ENCODE peak calls at places on chromosomes 16 and 17, in nine cellular contexts. M is PC-3, T is stomach, Y is MM.1S, D is right lobe of liver, C is testis, A is AG04450, O is cardiac muscle cell, B is brain microvascular endothelial cell. X is an unnamed sample.
A peak's percentile ranks its signal among the peaks of the same experiment; 100 is the strongest.

GRCh38 chr16:75244844-75245758 is 6.3 kb downstream of the BCAR1 start:
- DNase-seq in M (peak; percentile 94), C (peak; percentile 90), T (peak; percentile 94), O (peak; percentile 90), D (peak; percentile 88), A (peak; percentile 96), Y (no peak), B (peak; percentile 96), X (peak; percentile 86)

GRCh38 chr17:35083071-35083470 is 19.6 kb upstream of the RFFL start:
- DNase-seq in T (no peak), D (no peak), M (no peak), A (no peak), C (no peak), B (no peak), O (no peak), Y (no peak), X (no peak)

GRCh38 chr17:10661377-10661906 is 4.3 kb upstream of the MYH3 start:
- DNase-seq in T (no peak), D (no peak), Y (no peak), A (no peak), C (no peak), O (no peak), B (no peak), M (no peak), X (no peak)

GRCh38 chr17:45705123-45706009 is 78.8 kb upstream of the CRHR1 start:
- DNase-seq in T (no peak), D (no peak), O (no peak), M (peak; percentile 99), A (no peak), C (no peak), Y (no peak), B (peak; percentile 4), X (no peak)

GRCh38 chr17:51006601-51007000 is 114.1 kb downstream of the SPAG9 start:
- DNase-seq in A (no peak), D (no peak), Y (no peak), T (no peak), B (peak; percentile 43), C (no peak), M (no peak), O (no peak), X (no peak)

GRCh38 chr16:86575754-86576557 is 2.4 kb upstream of the FOXL1 start:
- DNase-seq in T (peak; percentile 55), O (peak; percentile 96), M (peak; percentile 94), Y (no peak), B (peak; percentile 94), C (peak; percentile 82), A (peak; percentile 95), D (peak; percentile 68), X (no peak)

GRCh38 chr17:75571197-75571884 is 16.3 kb upstream of the MYO15B start:
- DNase-seq in B (peak; percentile 6), M (no peak), A (no peak), T (peak; percentile 48), Y (peak; percentile 52), D (no peak), O (no peak), C (peak; percentile 40), X (no peak)

GRCh38 chr16:56488035-56488434 is 31.8 kb downstream of the BBS2 start:
- DNase-seq in C (no peak), T (no peak), D (no peak), Y (no peak), M (no peak), O (no peak), B (no peak), A (no peak), X (no peak)

GRCh38 chr16:48525201-48526057 is 84.6 kb downstream of the N4BP1 start:
- DNase-seq in T (no peak), D (no peak), M (no peak), C (no peak), B (no peak), O (no peak), Y (no peak), A (no peak), X (no peak)

GRCh38 chr17:44307387-44308186 is 814 bp upstream of the RUNDC3A start:
- DNase-seq in C (peak; percentile 73), D (no peak), A (no peak), B (no peak), O (peak; percentile 85), T (no peak), M (no peak), Y (no peak), X (peak; percentile 68)

GRCh38 chr16:78720416-78720815 is 621.0 kb downstream of the WWOX start:
- DNase-seq in O (no peak), M (no peak), C (no peak), A (no peak), Y (no peak), T (no peak), B (no peak), D (no peak), X (no peak)

GRCh38 chr17:1147664-1148063 is 32.1 kb downstream of the ABR start:
- DNase-seq in M (peak; percentile 80), C (peak; percentile 72), Y (peak; percentile 26), O (peak; percentile 82), T (peak; percentile 81), D (no peak), B (peak; percentile 54), A (no peak), X (no peak)

GRCh38 chr17:42275527-42276358 is 448 bp downstream of the STAT5B start:
- DNase-seq in D (no peak), M (no peak), T (no peak), Y (no peak), B (peak; percentile 32), O (peak; percentile 78), A (peak; percentile 15), C (peak; percentile 64), X (peak; percentile 54)

GRCh38 chr17:27323538-27324212 is 29.8 kb downstream of the WSB1 start:
- DNase-seq in C (peak; percentile 58), M (peak; percentile 66), A (no peak), O (no peak), D (peak; percentile 70), T (peak; percentile 67), B (peak; percentile 17), Y (no peak), X (peak; percentile 63)

GRCh38 chr17:17131876-17132275 is 74.3 kb downstream of the PLD6 start:
- DNase-seq in M (no peak), B (no peak), T (no peak), D (peak; percentile 37), Y (no peak), A (no peak), C (no peak), O (no peak), X (no peak)

GRCh38 chr16:90008708-90009145 is 10.5 kb downstream of the DBNDD1 start:
- DNase-seq in D (no peak), O (no peak), A (no peak), B (no peak), M (no peak), T (no peak), Y (no peak), C (no peak), X (no peak)

GRCh38 chr17:52828621-52829020 is 670.1 kb upstream of the CA10 start:
- DNase-seq in B (no peak), T (no peak), M (no peak), C (peak; percentile 81), A (no peak), Y (no peak), D (no peak), O (no peak), X (no peak)

GRCh38 chr16:85309656-85310587 is 197.7 kb upstream of the CIBAR2 start:
- DNase-seq in B (no peak), M (no peak), O (no peak), A (no peak), Y (no peak), D (no peak), C (peak; percentile 83), T (no peak), X (no peak)

GRCh38 chr17:36550491-36551417 is 6.0 kb downstream of the GGNBP2 start:
- DNase-seq in B (no peak), O (no peak), Y (peak; percentile 31), M (no peak), C (no peak), A (no peak), T (no peak), D (no peak), X (no peak)

GRCh38 chr16:3879258-3879886 is 1.1 kb downstream of the CREBBP start:
- DNase-seq in B (no peak), Y (peak; percentile 18), D (peak; percentile 71), C (peak; percentile 42), O (peak; percentile 64), A (no peak), M (peak; percentile 10), T (peak; percentile 27), X (no peak)

GRCh38 chr17:77421635-77421982 is 280.8 kb downstream of the SEC14L1 start:
- DNase-seq in T (no peak), A (no peak), C (no peak), B (no peak), M (no peak), Y (no peak), D (no peak), O (no peak), X (no peak)
- H3K4me3 ChIP-seq in T (no peak overlapping the region), A (no peak overlapping the region), C (no peak overlapping the region), B (no peak overlapping the region), M (no peak overlapping the region), Y (no peak overlapping the region), D (no peak overlapping the region), O (no peak overlapping the region), X (no peak overlapping the region)

GRCh38 chr17:81035389-81036127 is 607 bp downstream of the BAIAP2 start:
- DNase-seq in C (no peak), D (peak; percentile 68), O (peak; percentile 53), Y (no peak), B (no peak), A (no peak), M (peak; percentile 38), T (no peak), X (peak; percentile 55)
- H3K27ac ChIP-seq in C (no peak overlapping the region), D (peak overlapping the region; percentile 82), O (no peak overlapping the region), Y (no peak overlapping the region), B (no peak overlapping the region), A (no peak overlapping the region), M (peak overlapping the region; percentile 77), T (peak overlapping the region; percentile 74), X (no peak overlapping the region)

GRCh38 chr16:87854053-87854906 is 15.0 kb downstream of the SLC7A5 start:
- DNase-seq in M (peak; percentile 70), A (no peak), T (no peak), Y (no peak), C (peak; percentile 82), O (no peak), B (no peak), D (no peak), X (no peak)
- H3K4me3 ChIP-seq in M (no peak overlapping the region), A (peak overlapping the region; percentile 51), T (peak overlapping the region; percentile 20), Y (no peak overlapping the region), C (no peak overlapping the region), O (no peak overlapping the region), B (no peak overlapping the region), D (peak overlapping the region; percentile 3), X (peak overlapping the region; percentile 13)

DNA sequence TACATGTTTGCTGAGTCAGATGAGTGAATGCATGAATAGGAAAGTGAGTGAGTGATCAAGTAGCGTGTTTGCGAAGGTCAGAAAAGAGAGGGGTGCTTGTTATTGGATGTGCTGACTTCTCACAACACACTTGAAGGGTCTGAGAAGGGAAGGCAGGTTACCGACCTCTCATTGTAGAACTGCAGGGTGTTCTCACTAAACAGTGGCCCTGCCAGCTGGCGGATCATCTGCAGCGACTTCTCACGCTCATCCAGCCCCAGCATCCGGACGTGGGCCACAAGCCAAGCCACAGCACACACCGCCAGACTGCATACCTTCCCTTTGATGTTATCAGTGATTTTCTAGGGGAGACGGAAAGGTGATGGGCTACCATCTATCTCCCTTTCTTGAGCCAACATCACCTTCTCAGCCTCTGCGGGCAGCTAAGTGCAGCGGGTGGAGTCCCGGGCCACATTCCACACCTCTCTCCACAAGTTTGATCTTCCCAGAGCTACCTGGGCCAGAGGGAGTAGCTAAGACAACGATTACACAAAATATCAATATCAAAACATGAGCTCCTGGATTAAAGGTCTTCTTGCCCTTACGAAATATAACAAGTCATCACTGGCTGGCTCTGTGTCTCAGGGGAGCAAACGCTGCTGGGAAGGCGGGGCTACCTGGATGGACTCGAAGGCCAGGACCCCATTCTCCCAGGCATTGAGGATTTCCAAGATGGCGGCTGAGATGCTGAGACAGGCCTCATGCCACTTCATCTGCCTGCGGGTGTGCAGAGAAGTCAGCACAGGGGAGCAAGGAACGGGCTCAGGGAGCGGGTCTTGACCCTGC is 11.0 kb downstream of the CSF3 start:
- DNase-seq in O (no peak), B (peak; percentile 29), A (no peak), T (no peak), C (no peak), M (peak; percentile 84), D (no peak), Y (no peak), X (no peak)
- H3K27ac ChIP-seq in O (no peak overlapping the region), B (no peak overlapping the region), A (peak overlapping the region; percentile 31), T (no peak overlapping the region), C (no peak overlapping the region), M (peak overlapping the region; percentile 97), D (peak overlapping the region; percentile 12), Y (no peak overlapping the region), X (no peak overlapping the region)